ENCODE peak calls at places on chromosomes 11 and 22, in seven cellular contexts. B is NCI-H1930; G is activated CD4-positive, CD25-positive, alpha-beta regulatory T cell treated with anti-CD3 and anti-CD28 coated beads, Interleukin-2, amount 50 U/mL, for 16 hours; M is H7; X is NCI-H460; C is posterior cingulate gyrus; P is neural crest cell. S is an unnamed sample.

GRCh38 chr11:118198370-118198769 is 21.9 kb upstream of the SCN2B start:
- DNase-seq in G (peak; percentile 62), C (peak; percentile 71), P (peak; percentile 78), X (peak; percentile 40), M (peak; percentile 81), B (peak; percentile 67), S (no peak)

GRCh38 chr22:44193537-44193896 is 12.8 kb downstream of the PARVG start:
- DNase-seq in X (no peak), B (no peak), G (no peak), M (no peak), P (no peak), C (no peak), S (no peak)

GRCh38 chr11:14445542-14446530 is 53.8 kb downstream of the COPB1 start:
- DNase-seq in C (no peak), P (no peak), X (no peak), G (no peak), B (no peak), M (no peak), S (no peak)

GRCh38 chr22:48881326-48881980 is 946.2 kb downstream of the BRD1 start:
- DNase-seq in P (no peak), C (no peak), X (no peak), G (no peak), B (no peak), M (no peak), S (no peak)

GRCh38 chr11:291281-292210 is 2.6 kb downstream of the PGGHG start:
- DNase-seq in B (no peak), X (no peak), G (no peak), P (no peak), M (peak; percentile 66), C (peak; percentile 24), S (no peak)

GRCh38 chr11:106442032-106442431 is 364.6 kb downstream of the AASDHPPT start:
- DNase-seq in C (no peak), M (no peak), P (no peak), B (no peak), G (no peak), X (no peak), S (no peak)

GRCh38 chr22:27212617-27213177 is 555.3 kb downstream of the MIAT start:
- DNase-seq in C (no peak), M (no peak), G (no peak), P (no peak), X (peak; percentile 81), B (no peak), S (no peak)

GRCh38 chr11:115676206-115676605 is 172.0 kb upstream of the CADM1 start:
- DNase-seq in G (no peak), M (peak; percentile 47), C (no peak), X (no peak), P (no peak), B (no peak), S (no peak)

GRCh38 chr11:2767751-2768150 is 68.0 kb upstream of the KCNQ1OT1 start:
- DNase-seq in C (peak; percentile 8), X (no peak), P (no peak), M (no peak), G (no peak), B (no peak), S (no peak)

GRCh38 chr11:1869427-1870325 is 16.8 kb downstream of the LSP1 start:
- DNase-seq in P (no peak), B (no peak), G (no peak), M (no peak), X (peak; percentile 1), C (no peak), S (no peak)

GRCh38 chr11:47257518-47258316 is at the start of gene NR1H3:
- DNase-seq in M (peak; percentile 97), C (no peak), G (no peak), P (peak; percentile 45), B (no peak), X (no peak), S (no peak)

GRCh38 chr11:66467034-66467659 is 442 bp downstream of the PELI3 start:
- DNase-seq in B (no peak), G (peak; percentile 9), P (no peak), M (no peak), C (peak; percentile 32), X (no peak), S (no peak)

GRCh38 chr11:8060146-8060719 is 20.8 kb upstream of the TUB start:
- DNase-seq in G (no peak), M (no peak), X (no peak), P (no peak), C (no peak), B (no peak), S (no peak)

GRCh38 chr11:16782226-16782919 is 43.9 kb downstream of the C11orf58 start:
- DNase-seq in P (no peak), G (no peak), C (no peak), M (no peak), B (no peak), X (no peak), S (no peak)